ENCODE peak calls at places on chromosomes 11 and 22, in five cellular contexts. Y is stimulated activated CD4-positive, alpha-beta T cell treated with anti-CD3 and anti-CD28 coated beads, Interleukin-12 subunit alpha, Interleukin-12 subunit beta, amount 100 ng/mL, for 48 hours; Q is NCI-H460; R is GM03348; K is coronary artery. Z is an unnamed sample.

GRCh38 chr22:22943521-22944267 is 56.1 kb downstream of the IGLL5 start:
- DNase-seq in Y (no peak), Q (no peak), R (peak), K (peak), Z (peak)

GRCh38 chr11:130214861-130215530 is 55.4 kb downstream of the ST14 start:
- DNase-seq in Y (no peak), Q (no peak), R (no peak), K (peak), Z (no peak)

GRCh38 chr11:68469122-68469521 is 8.6 kb downstream of the PPP6R3 start:
- DNase-seq in Y (no peak), Q (no peak), R (no peak), K (no peak), Z (no peak)

GRCh38 chr11:72102631-72102945 is 509 bp downstream of the LAMTOR1 start:
- DNase-seq in Y (no peak), Q (no peak), R (no peak), K (no peak), Z (no peak)

GRCh38 chr11:8925711-8926110 is 7.0 kb downstream of the C11orf16 start:
- DNase-seq in Y (no peak), Q (no peak), R (no peak), K (no peak), Z (no peak)

GRCh38 chr11:14189874-14190273 is 169.1 kb downstream of the RRAS2 start:
- DNase-seq in Y (no peak), Q (no peak), R (no peak), K (peak), Z (no peak)

GRCh38 chr11:42972741-42973140 is 339.1 kb upstream of the API5 start:
- DNase-seq in Y (no peak), Q (no peak), R (no peak), K (no peak), Z (no peak)

GRCh38 chr11:76629853-76630599 is 40.5 kb downstream of the LRRC32 start:
- DNase-seq in Y (no peak), Q (no peak), R (peak), K (no peak), Z (peak)

GRCh38 chr11:57162179-57162898 is 19.4 kb upstream of the LRRC55 start:
- DNase-seq in Y (no peak), Q (no peak), R (no peak), K (no peak), Z (no peak)

GRCh38 chr11:328012-328411 is 7.4 kb upstream of the IFITM3 start:
- DNase-seq in Y (no peak), Q (no peak), R (no peak), K (peak), Z (peak)

GRCh38 chr11:102810943-102811528 is 13.1 kb upstream of the MMP1 start:
- DNase-seq in Y (no peak), Q (no peak), R (peak), K (no peak), Z (no peak)

GRCh38 chr11:32870676-32871075 is 21.9 kb upstream of the QSER1 start:
- DNase-seq in Y (no peak), Q (no peak), R (no peak), K (no peak), Z (no peak)

GRCh38 chr11:70581991-70582885 is 183.9 kb downstream of the CTTN start:
- DNase-seq in Y (no peak), Q (no peak), R (no peak), K (no peak), Z (no peak)

GRCh38 chr22:30733081-30733680 is 38.5 kb downstream of the OSBP2 start:
- DNase-seq in Y (no peak), Q (no peak), R (peak), K (no peak), Z (peak)

GRCh38 chr11:69537855-69538640 is 56.6 kb downstream of the LINC01488 start:
- DNase-seq in Y (no peak), Q (no peak), R (no peak), K (peak), Z (peak)

GRCh38 chr11:61007383-61007970 is 36.0 kb downstream of the CD6 start:
- DNase-seq in Y (no peak), Q (no peak), R (no peak), K (no peak), Z (no peak)

GRCh38 chr11:75664366-75664765 is 4.5 kb downstream of the MAP6 start:
- DNase-seq in Y (no peak), Q (no peak), R (no peak), K (no peak), Z (no peak)

GRCh38 chr11:36380296-36381004 is 84.4 kb downstream of the PRR5L start:
- DNase-seq in Y (no peak), Q (no peak), R (no peak), K (no peak), Z (no peak)

GRCh38 chr11:74341926-74342325 is 30.5 kb upstream of the P4HA3 start:
- DNase-seq in Y (no peak), Q (no peak), R (no peak), K (no peak), Z (no peak)

GRCh38 chr11:31645747-31646146 is 136.2 kb downstream of the ELP4 start:
- DNase-seq in Y (no peak), Q (peak), R (peak), K (no peak), Z (no peak)

GRCh38 chr11:111723595-111723994 is 42.6 kb downstream of the PPP2R1B start:
- DNase-seq in Y (no peak), Q (no peak), R (no peak), K (no peak), Z (no peak)

GRCh38 chr11:29231991-29232390 is 784.8 kb downstream of the KCNA4 start:
- DNase-seq in Y (no peak), Q (no peak), R (no peak), K (no peak), Z (no peak)

GRCh38 chr11:83694191-83694905 is 408.2 kb upstream of the CCDC90B start:
- DNase-seq in Y (no peak), Q (no peak), R (no peak), K (no peak), Z (no peak)

GRCh38 chr11:12329797-12330196 is 47.6 kb upstream of the PARVA start:
- DNase-seq in Y (no peak), Q (no peak), R (no peak), K (no peak), Z (no peak)

GRCh38 chr22:39658367-39658766 is 87.8 kb downstream of the CACNA1I start:
- DNase-seq in Y (peak), Q (no peak), R (no peak), K (no peak), Z (no peak)

GRCh38 chr22:47205081-47205491 is 442.6 kb downstream of the TBC1D22A start:
- DNase-seq in Y (no peak), Q (no peak), R (no peak), K (peak), Z (peak)

Z was measured in mesenteric fat pad.